ENCODE peak calls at places on chromosome 3, in four cellular contexts. Z is adrenal gland, E is sigmoid colon, J is SK-N-SH. T is an unnamed sample.
A peak's percentile ranks its signal among the peaks of the same experiment; 100 is the strongest.

GRCh38 chr3:37594873-37595783 is 266.6 kb upstream of the CTDSPL start:
- DNase-seq in Z (no peak), E (no peak), J (no peak), T (no peak)

GRCh38 chr3:4584537-4585249 is 91.5 kb downstream of the ITPR1 start:
- DNase-seq in Z (no peak), E (peak; percentile 67), J (no peak), T (peak; percentile 47)

GRCh38 chr3:17070560-17070959 is 185.8 kb downstream of the PLCL2 start:
- DNase-seq in Z (peak; percentile 30), E (no peak), J (no peak), T (no peak)

GRCh38 chr3:94305835-94306685 is 243.2 kb downstream of the NSUN3 start:
- DNase-seq in Z (no peak), E (no peak), J (no peak), T (no peak)

GRCh38 chr3:182583545-182583944 is 209.8 kb upstream of the ATP11B start:
- DNase-seq in Z (no peak), E (no peak), J (no peak), T (no peak)

GRCh38 chr3:189646902-189647542 is 15.8 kb downstream of the TP63 start:
- DNase-seq in Z (no peak), E (no peak), J (no peak), T (no peak)

GRCh38 chr3:38107911-38108648 is 28.8 kb downstream of the ACAA1 start:
- DNase-seq in Z (peak; percentile 5), E (peak; percentile 51), J (no peak), T (no peak)

GRCh38 chr3:110686691-110687090 is 384.9 kb upstream of the NECTIN3 start:
- DNase-seq in Z (no peak), E (no peak), J (no peak), T (no peak)

GRCh38 chr3:118573922-118574321 is 460.7 kb downstream of the IGSF11 start:
- DNase-seq in Z (no peak), E (no peak), J (no peak), T (no peak)

GRCh38 chr3:174538116-174538515 is 321.0 kb upstream of the NAALADL2 start:
- DNase-seq in Z (no peak), E (no peak), J (no peak), T (no peak)

GRCh38 chr3:42815826-42816225 is 6.6 kb downstream of the ACKR2 start:
- DNase-seq in Z (no peak), E (no peak), J (no peak), T (no peak)

GRCh38 chr3:10813425-10813824 is 2.6 kb upstream of the SLC6A11 start:
- DNase-seq in Z (no peak), E (no peak), J (no peak), T (no peak)

GRCh38 chr3:65402597-65402996 is 636.1 kb downstream of the MAGI1 start:
- DNase-seq in Z (peak; percentile 70), E (peak; percentile 91), J (no peak), T (no peak)

GRCh38 chr3:151228291-151229125 is 25.5 kb upstream of the GPR171 start:
- DNase-seq in Z (peak; percentile 42), E (no peak), J (no peak), T (no peak)

GRCh38 chr3:45949432-45949831 is 6.2 kb downstream of the CXCR6 start:
- DNase-seq in Z (no peak), E (no peak), J (no peak), T (no peak)

GRCh38 chr3:34675383-34676120 is 877.1 kb downstream of the PDCD6IP start:
- DNase-seq in Z (no peak), E (no peak), J (no peak), T (no peak)

GRCh38 chr3:10703875-10704274 is 112.2 kb upstream of the SLC6A11 start:
- DNase-seq in Z (no peak), E (no peak), J (peak; percentile 46), T (no peak)

GRCh38 chr3:120438216-120438615 is 12.6 kb downstream of the FSTL1 start:
- DNase-seq in Z (no peak), E (no peak), J (no peak), T (no peak)

GRCh38 chr3:56795807-56796185 is 6.0 kb downstream of the ARHGEF3 start:
- DNase-seq in Z (no peak), E (peak; percentile 20), J (no peak), T (no peak)

GRCh38 chr3:82202254-82202653 is 440.8 kb upstream of the GBE1 start:
- DNase-seq in Z (no peak), E (no peak), J (no peak), T (no peak)

GRCh38 chr3:17832021-17832420 is 89.6 kb upstream of the TBC1D5 start:
- DNase-seq in Z (no peak), E (no peak), J (no peak), T (no peak)

GRCh38 chr3:37624276-37624675 is 237.4 kb upstream of the CTDSPL start:
- DNase-seq in Z (no peak), E (no peak), J (no peak), T (no peak)

GRCh38 chr3:168251371-168251770 is 155.6 kb upstream of the GOLIM4 start:
- DNase-seq in Z (no peak), E (no peak), J (no peak), T (no peak)

GRCh38 chr3:12177131-12177530 is 18.4 kb upstream of the TIMP4 start:
- DNase-seq in Z (no peak), E (no peak), J (no peak), T (no peak)

DNA sequence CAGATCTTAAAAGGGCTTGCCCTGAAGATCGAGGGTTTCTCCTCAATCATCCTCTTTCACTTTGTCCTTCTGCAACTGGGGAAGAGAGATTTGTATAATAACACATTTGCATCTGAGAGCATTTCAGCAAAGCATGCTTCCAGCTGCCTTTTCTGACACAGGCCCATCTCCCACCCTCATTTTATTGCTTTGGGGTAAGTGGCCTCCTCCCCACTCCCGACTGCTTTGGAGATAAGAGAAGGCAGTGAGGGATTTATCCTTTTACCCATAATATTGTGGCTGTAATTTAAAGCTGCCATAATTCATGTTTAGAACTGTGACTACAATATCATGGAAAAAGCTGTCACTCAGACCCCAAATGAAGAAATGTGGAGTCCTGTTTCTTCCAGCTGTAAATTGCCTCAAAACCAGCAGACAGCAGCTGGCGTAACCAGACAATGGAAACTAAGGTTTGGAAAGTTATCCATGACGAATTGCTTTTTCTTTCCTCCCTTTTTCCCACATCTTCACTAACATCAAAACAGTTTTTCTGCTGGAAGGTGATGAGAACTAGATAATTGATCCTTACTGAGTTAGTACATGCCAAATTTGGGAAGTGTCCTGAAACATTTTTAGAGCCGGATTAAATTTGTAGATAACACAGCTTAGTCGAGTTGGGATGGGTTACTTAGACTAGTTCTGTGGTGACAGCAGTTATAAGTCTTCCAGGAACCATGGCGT is 104.2 kb upstream of the PFN2 start:
- DNase-seq in Z (no peak), E (no peak), J (no peak), T (no peak)
- H3K4me3 ChIP-seq in Z (no peak overlapping the region), E (no peak overlapping the region), J (no peak overlapping the region), T (no peak overlapping the region)

DNA sequence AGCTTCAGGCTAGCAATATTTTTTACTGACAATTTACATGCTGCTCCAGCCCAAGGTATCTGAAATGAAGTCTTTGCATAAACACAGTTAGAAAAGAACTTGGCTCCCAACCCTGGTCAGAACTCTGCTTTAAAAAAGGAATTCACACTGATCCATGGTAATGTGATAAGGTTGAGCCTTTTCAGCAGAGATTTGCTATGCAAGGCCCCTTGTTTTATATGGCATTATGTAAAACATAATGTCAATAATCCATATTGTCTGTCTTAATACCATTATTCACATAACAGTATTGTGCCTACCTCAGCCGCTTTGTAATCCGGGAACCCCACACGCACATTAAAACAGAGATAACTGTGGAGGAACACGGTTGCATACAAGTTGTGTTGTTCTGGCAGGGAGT is 55.6 kb upstream of the CHL1 start:
- DNase-seq in Z (no peak), E (no peak), J (no peak), T (no peak)
- H3K9me3 ChIP-seq in Z (no peaks in the 10 kb centered on the region), E (no peaks in the 10 kb centered on the region), J (no peaks in the 10 kb centered on the region), T (no peaks in the 10 kb centered on the region)

GRCh38 chr3:179324270-179324754 is 1.5 kb downstream of the ZNF639 start:
- DNase-seq in Z (no peak), E (no peak), J (peak; percentile 30), T (no peak)
- H3K4me3 ChIP-seq in Z (peak overlapping the region; percentile 96), E (peak overlapping the region; percentile 89), J (peak overlapping the region; percentile 97), T (peak overlapping the region; percentile 81)

GRCh38 chr3:9563851-9564250 is 10.2 kb upstream of the LHFPL4 start:
- DNase-seq in Z (no peak), E (no peak), J (no peak), T (no peak)
- H3K9me3 ChIP-seq in Z (no peaks in the 10 kb centered on the region), E (no peaks in the 10 kb centered on the region), J (no peaks in the 10 kb centered on the region), T (peaks cover 15% of the 10 kb centered on the region)

DNA sequence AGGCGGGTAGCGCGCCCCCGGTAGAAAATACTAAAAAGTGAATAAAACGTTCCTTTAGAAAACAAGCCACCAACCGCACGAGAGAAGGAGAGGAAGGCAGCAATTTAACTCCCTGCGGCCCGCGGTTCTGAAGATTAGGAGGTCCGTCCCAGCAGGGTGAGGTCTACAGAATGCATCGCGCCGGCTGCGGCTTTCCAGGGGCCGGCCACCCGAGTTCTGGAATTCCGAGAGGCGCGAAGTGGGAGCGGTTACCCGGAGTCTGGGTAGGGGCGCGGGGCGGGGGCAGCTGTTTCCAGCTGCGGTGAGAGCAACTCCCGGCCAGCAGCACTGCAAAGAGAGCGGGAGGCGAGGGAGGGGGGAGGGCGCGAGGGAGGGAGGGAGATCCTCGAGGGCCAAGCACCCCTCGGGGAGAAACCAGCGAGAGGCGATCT is 318.6 kb downstream of the FGF12 start:
- DNase-seq in Z (peak; percentile 65), E (no peak), J (peak; percentile 9), T (peak; percentile 48)
- H3K4me3 ChIP-seq in Z (peak overlapping the region; percentile 71), E (peak overlapping the region; percentile 18), J (no peak overlapping the region), T (peak overlapping the region; percentile 41)

T was measured in left lung.